ENCODE peak calls at places on chromosomes 16 and 17, in seven cellular contexts. I, G, U, N, T, F and J are unnamed samples. For H3K36me3, the result is how much of the 10 kb centered on the place peaks cover.

GRCh38 chr17:309361-309888 is 43.2 kb downstream of the RPH3AL start:
- DNase-seq in I (no peak), G (no peak), U (peak), N (no peak), T (peak), F (no peak), J (no peak)

GRCh38 chr16:81879625-81880024 is 100.5 kb downstream of the PLCG2 start:
- DNase-seq in I (no peak), G (no peak), U (no peak), N (no peak), T (peak), F (no peak), J (no peak)

GRCh38 chr16:1657841-1658240 is 20.2 kb upstream of the JPT2 start:
- DNase-seq in I (no peak), G (no peak), U (no peak), N (no peak), T (no peak), F (no peak), J (no peak)

GRCh38 chr17:72421128-72422092 is 300.6 kb downstream of the SOX9 start:
- DNase-seq in I (no peak), G (peak), U (peak), N (peak), T (peak), F (peak), J (peak)

GRCh38 chr16:21590791-21591190 is 8.6 kb upstream of the METTL9 start:
- DNase-seq in I (no peak), G (no peak), U (no peak), N (no peak), T (peak), F (no peak), J (no peak)

GRCh38 chr17:19724501-19725420 is 8.4 kb upstream of the SLC47A2 start:
- DNase-seq in I (peak), G (no peak), U (peak), N (peak), T (no peak), F (peak), J (peak)

GRCh38 chr17:57785032-57785431 is 39.9 kb upstream of the CCDC182 start:
- DNase-seq in I (no peak), G (no peak), U (no peak), N (peak), T (no peak), F (no peak), J (no peak)

GRCh38 chr17:10737168-10737622 is 7.4 kb upstream of the TMEM220 start:
- DNase-seq in I (peak), G (no peak), U (peak), N (peak), T (peak), F (peak), J (peak)

GRCh38 chr16:57263585-57264351 is 18.7 kb downstream of the ARL2BP start:
- DNase-seq in I (no peak), G (no peak), U (no peak), N (no peak), T (no peak), F (no peak), J (no peak)

GRCh38 chr17:29726721-29727252 is 104.1 kb upstream of the CORO6 start:
- DNase-seq in I (no peak), G (no peak), U (no peak), N (no peak), T (peak), F (no peak), J (peak)

GRCh38 chr16:4334724-4335495 is 16.2 kb downstream of the PAM16 start:
- DNase-seq in I (no peak), G (no peak), U (no peak), N (no peak), T (no peak), F (no peak), J (no peak)

GRCh38 chr17:34998205-34998604 is 17.9 kb downstream of the LIG3 start:
- DNase-seq in I (no peak), G (no peak), U (peak), N (peak), T (peak), F (peak), J (peak)

GRCh38 chr17:31533546-31534155 is 142.2 kb downstream of the RAB11FIP4 start:
- DNase-seq in I (peak), G (no peak), U (no peak), N (no peak), T (peak), F (no peak), J (peak)

GRCh38 chr16:9151074-9151473 is 59.6 kb downstream of the HAPSTR1 start:
- DNase-seq in I (no peak), G (no peak), U (no peak), N (no peak), T (no peak), F (no peak), J (no peak)

GRCh38 chr16:24611310-24611709 is 71.9 kb downstream of the RBBP6 start:
- DNase-seq in I (no peak), G (no peak), U (no peak), N (no peak), T (no peak), F (no peak), J (no peak)

GRCh38 chr17:38898291-38898679 is 27.1 kb upstream of the LASP1NB start:
- DNase-seq in I (no peak), G (no peak), U (no peak), N (no peak), T (no peak), F (no peak), J (no peak)

GRCh38 chr16:8568231-8568617 is 22.1 kb downstream of the TMEM114 start:
- DNase-seq in I (no peak), G (no peak), U (no peak), N (no peak), T (no peak), F (no peak), J (no peak)

GRCh38 chr16:73176577-73177013 is 128.7 kb upstream of the ZFHX3 start:
- DNase-seq in I (no peak), G (peak), U (no peak), N (no peak), T (peak), F (no peak), J (peak)

GRCh38 chr17:10652984-10653680 is 4.0 kb downstream of the MYH3 start:
- DNase-seq in I (no peak), G (no peak), U (no peak), N (no peak), T (no peak), F (no peak), J (no peak)

GRCh38 chr17:82483204-82483660 is 24.7 kb downstream of the NARF start:
- DNase-seq in I (no peak), G (no peak), U (no peak), N (no peak), T (no peak), F (no peak), J (no peak)

GRCh38 chr17:82480345-82480744 is 21.8 kb downstream of the NARF start:
- DNase-seq in I (no peak), G (no peak), U (no peak), N (no peak), T (no peak), F (no peak), J (no peak)

GRCh38 chr17:82477934-82478333 is 19.4 kb downstream of the NARF start:
- DNase-seq in I (no peak), G (no peak), U (no peak), N (no peak), T (no peak), F (no peak), J (no peak)

GRCh38 chr17:82475458-82475857 is 16.9 kb downstream of the NARF start:
- DNase-seq in I (no peak), G (no peak), U (no peak), N (no peak), T (peak), F (no peak), J (no peak)

GRCh38 chr17:82479602-82480001 is 21.1 kb downstream of the NARF start:
- DNase-seq in I (no peak), G (no peak), U (no peak), N (no peak), T (no peak), F (no peak), J (no peak)
- H3K36me3 ChIP-seq in I (under half), G (under half), U (under half), N (under half), T (under half), F (under half), J (under half)

GRCh38 chr17:4812690-4813089 is 5.7 kb downstream of the PLD2 start:
- DNase-seq in I (no peak), G (no peak), U (no peak), N (no peak), T (no peak), F (no peak), J (no peak)

GRCh38 chr17:4818276-4818675 is 11.3 kb downstream of the PLD2 start:
- DNase-seq in I (no peak), G (no peak), U (peak), N (no peak), T (no peak), F (no peak), J (no peak)

GRCh38 chr17:4811471-4811870 is 4.5 kb downstream of the PLD2 start:
- DNase-seq in I (no peak), G (no peak), U (no peak), N (no peak), T (no peak), F (no peak), J (no peak)

GRCh38 chr17:4816826-4817225 is 9.9 kb downstream of the PLD2 start:
- DNase-seq in I (no peak), G (no peak), U (no peak), N (no peak), T (no peak), F (no peak), J (no peak)

DNA sequence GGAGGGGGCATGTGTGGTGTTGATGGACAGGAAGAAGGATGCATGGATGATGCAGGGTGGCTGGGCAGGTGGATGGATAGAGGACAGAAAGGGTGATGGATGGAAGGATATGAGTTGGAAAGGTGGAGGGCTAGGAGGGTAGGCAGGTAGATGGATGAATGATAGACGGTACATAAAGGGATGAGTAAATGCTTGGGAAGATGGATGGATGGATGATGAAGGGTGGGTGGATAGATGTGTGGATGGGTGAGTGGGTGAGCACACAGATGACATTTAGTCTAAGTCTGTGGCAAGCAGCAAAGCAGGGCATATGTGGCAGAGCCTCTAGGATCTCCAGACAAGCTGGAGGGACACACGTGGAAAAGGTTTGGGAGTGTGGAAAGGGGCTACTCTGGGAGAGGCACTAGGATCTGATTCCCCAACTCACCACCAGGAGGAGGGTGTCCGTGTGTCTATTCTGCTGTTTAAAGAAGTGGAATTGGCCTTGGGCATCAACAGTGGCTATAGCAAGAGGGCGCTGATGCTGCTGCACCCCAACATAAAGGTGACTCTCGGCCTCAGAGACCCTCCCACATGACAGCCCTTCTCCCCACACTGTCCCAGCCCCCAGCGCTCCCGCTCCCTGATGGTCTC is 8.2 kb downstream of the PLD2 start:
- DNase-seq in I (no peak), G (no peak), U (no peak), N (no peak), T (no peak), F (no peak), J (no peak)
- H3K36me3 ChIP-seq in I (under half), G (under half), U (under half), N (under half), T (under half), F (under half), J (under half)

GRCh38 chr16:72109966-72110530 is 16.4 kb downstream of the DHX38 start:
- DNase-seq in I (no peak), G (no peak), U (no peak), N (no peak), T (no peak), F (no peak), J (no peak)
- H3K36me3 ChIP-seq in I (under half), G (under half), U (under half), N (under half), T (under half), F (half or more), J (under half)

GRCh38 chr16:77618011-77618410 is 104.3 kb upstream of the NUDT7 start:
- DNase-seq in I (no peak), G (no peak), U (no peak), N (no peak), T (no peak), F (no peak), J (no peak)

GRCh38 chr16:77610496-77610895 is 111.8 kb upstream of the NUDT7 start:
- DNase-seq in I (no peak), G (no peak), U (no peak), N (no peak), T (no peak), F (no peak), J (no peak)

GRCh38 chr16:77611386-77611785 is 110.9 kb upstream of the NUDT7 start:
- DNase-seq in I (no peak), G (no peak), U (no peak), N (no peak), T (no peak), F (no peak), J (peak)

GRCh38 chr16:77618951-77619350 is 103.4 kb upstream of the NUDT7 start:
- DNase-seq in I (no peak), G (no peak), U (no peak), N (no peak), T (no peak), F (no peak), J (no peak)

DNA sequence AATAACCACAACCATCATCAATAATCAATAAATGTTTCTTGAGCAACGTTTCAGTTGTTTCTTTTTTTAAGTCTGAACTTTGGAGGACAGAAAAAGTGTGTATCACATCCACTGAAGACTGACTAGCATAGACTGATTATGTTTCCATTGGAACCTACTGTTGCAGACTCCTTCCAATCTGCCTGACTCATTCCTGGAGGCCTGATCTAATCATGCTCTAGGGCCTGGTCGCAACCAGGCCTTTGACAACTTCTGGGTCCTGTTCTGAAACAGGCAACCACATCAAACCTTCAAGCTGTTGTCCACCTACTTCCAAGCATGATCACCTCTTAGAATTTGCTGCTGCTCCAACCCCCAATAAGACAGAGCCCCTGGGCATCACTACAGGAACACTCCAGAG is 109.2 kb upstream of the NUDT7 start:
- DNase-seq in I (no peak), G (no peak), U (no peak), N (no peak), T (no peak), F (no peak), J (no peak)
- H3K36me3 ChIP-seq in I (under half), G (under half), U (under half), N (under half), T (under half), F (under half), J (under half)

DNA sequence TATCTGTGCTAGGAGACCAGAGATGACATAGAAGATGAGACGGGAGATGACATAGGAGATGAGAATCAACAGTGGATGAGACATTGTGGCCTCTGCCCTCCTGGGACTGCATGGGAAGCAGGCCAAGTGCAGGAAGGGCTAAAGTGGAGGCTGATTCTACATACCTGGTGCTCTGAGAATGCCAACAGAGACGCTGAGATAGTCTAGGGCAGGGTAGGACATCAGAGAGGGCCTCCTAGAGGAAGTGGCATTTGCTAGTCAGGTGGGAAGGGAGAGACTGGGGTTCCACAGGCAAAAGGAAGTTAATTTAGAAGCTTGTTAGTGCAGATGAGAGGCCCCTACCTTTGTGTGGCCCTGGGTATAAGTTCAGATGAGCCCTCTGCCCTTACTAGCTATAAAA is 224.2 kb downstream of the CBLN1 start:
- DNase-seq in I (no peak), G (no peak), U (no peak), N (no peak), T (no peak), F (no peak), J (no peak)
- H3K36me3 ChIP-seq in I (under half), G (under half), U (under half), N (under half), T (under half), F (under half), J (under half)

GRCh38 chr17:75619506-75620431 is 13.5 kb upstream of the SMIM5 start:
- DNase-seq in I (no peak), G (no peak), U (no peak), N (peak), T (peak), F (no peak), J (peak)
- H3K36me3 ChIP-seq in I (under half), G (under half), U (under half), N (under half), T (under half), F (under half), J (under half)

DNA sequence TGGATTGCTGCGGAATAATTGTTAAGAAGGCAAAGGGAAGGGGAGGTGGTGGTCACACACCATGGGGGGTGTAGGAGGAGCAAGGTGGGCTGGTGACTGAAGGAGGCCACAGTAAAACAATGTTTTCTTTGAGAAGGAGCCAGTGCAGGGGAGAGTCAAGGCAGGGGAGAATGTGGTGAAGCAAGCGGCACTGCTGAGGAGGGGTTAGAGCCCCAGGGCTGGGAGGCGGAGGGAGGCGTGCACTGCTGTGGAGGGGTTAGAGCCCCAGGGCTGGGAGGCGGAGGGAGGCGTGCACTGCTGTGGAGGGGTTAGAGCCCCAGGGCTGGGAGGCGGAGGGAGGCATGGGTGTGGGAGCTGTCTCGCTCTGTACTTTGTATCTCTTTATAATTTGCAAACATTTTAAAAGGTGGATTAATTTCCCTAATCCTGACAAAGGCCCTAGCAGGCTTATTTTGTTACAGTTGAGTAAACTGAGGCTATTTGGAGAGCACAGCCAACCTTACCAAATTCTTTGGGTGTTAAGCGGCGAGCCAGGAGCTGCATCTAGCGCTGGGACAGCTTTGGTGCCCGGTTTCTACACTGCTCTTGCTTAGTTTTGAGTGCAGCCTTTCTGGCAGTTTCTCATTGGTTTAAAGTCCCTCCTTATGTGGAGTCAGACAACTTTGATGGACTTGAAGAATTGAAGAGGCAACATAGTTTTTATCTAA is 20.9 kb downstream of the RPTOR start:
- DNase-seq in I (peak), G (no peak), U (no peak), N (no peak), T (no peak), F (no peak), J (no peak)
- H3K36me3 ChIP-seq in I (under half), G (under half), U (under half), N (under half), T (under half), F (under half), J (under half)